ENCODE peak calls at places on chromosome 20, in five cellular contexts. U is HCT116, G is right lobe of liver, E is stomach, R is left lung. N is an unnamed sample.

GRCh38 chr20:53343433-53343832 is 250.2 kb downstream of the ZNF217 start:
- DNase-seq in U (no peak), G (no peak), E (peak; percentile 91), R (no peak), N (no peak)

GRCh38 chr20:57031867-57032355 is 234.5 kb downstream of the BMP7 start:
- DNase-seq in U (no peak), G (no peak), E (no peak), R (no peak), N (no peak)

GRCh38 chr20:52649727-52650126 is 322.4 kb upstream of the TSHZ2 start:
- DNase-seq in U (no peak), G (no peak), E (no peak), R (no peak), N (no peak)

GRCh38 chr20:33861458-33861857 is 50.3 kb downstream of the CHMP4B start:
- DNase-seq in U (no peak), G (no peak), E (no peak), R (no peak), N (no peak)

GRCh38 chr20:47809161-47809560 is 23.9 kb upstream of the SULF2 start:
- DNase-seq in U (no peak), G (no peak), E (no peak), R (no peak), N (no peak)

GRCh38 chr20:47360207-47360488 is 3.6 kb upstream of the ZMYND8 start:
- DNase-seq in U (no peak), G (peak; percentile 46), E (peak; percentile 54), R (no peak), N (peak; percentile 85)

GRCh38 chr20:38601216-38602184 is at the start of gene ARHGAP40:
- DNase-seq in U (peak; percentile 42), G (no peak), E (peak; percentile 51), R (peak; percentile 79), N (peak; percentile 84)

GRCh38 chr20:49420811-49421295 is 61.6 kb downstream of the KCNB1 start:
- DNase-seq in U (no peak), G (no peak), E (no peak), R (no peak), N (no peak)

GRCh38 chr20:63092660-63093215 is 86.0 kb upstream of the BHLHE23 start:
- DNase-seq in U (no peak), G (peak; percentile 5), E (no peak), R (peak; percentile 57), N (peak; percentile 49)

GRCh38 chr20:2838847-2839671 is 1.4 kb downstream of the PCED1A start:
- DNase-seq in U (no peak), G (no peak), E (no peak), R (no peak), N (no peak)

GRCh38 chr20:14451458-14451857 is 114.0 kb upstream of the FLRT3 start:
- DNase-seq in U (no peak), G (no peak), E (no peak), R (no peak), N (no peak)

GRCh38 chr20:32485770-32486248 is 99.3 kb downstream of the NOL4L start:
- DNase-seq in U (no peak), G (no peak), E (no peak), R (peak; percentile 2), N (peak; percentile 38)

GRCh38 chr20:5553194-5553815 is 196.9 kb upstream of the SHLD1 start:
- DNase-seq in U (no peak), G (no peak), E (no peak), R (no peak), N (no peak)

GRCh38 chr20:61585764-61586163 is 333.7 kb downstream of the CDH4 start:
- DNase-seq in U (no peak), G (no peak), E (no peak), R (no peak), N (no peak)

GRCh38 chr20:32737371-32738223 is 5.7 kb downstream of the COMMD7 start:
- DNase-seq in U (no peak), G (no peak), E (no peak), R (no peak), N (no peak)

GRCh38 chr20:57662028-57662312 is 41.7 kb upstream of the ZBP1 start:
- DNase-seq in U (no peak), G (peak; percentile 11), E (peak; percentile 19), R (no peak), N (peak; percentile 22)

GRCh38 chr20:24134284-24134683 is 145.7 kb upstream of the GGTLC1 start:
- DNase-seq in U (no peak), G (no peak), E (no peak), R (no peak), N (peak; percentile 14)

GRCh38 chr20:33604991-33605370 is 57.1 kb upstream of the C20orf144 start:
- DNase-seq in U (no peak), G (no peak), E (no peak), R (no peak), N (no peak)

GRCh38 chr20:6104493-6105188 is 18.2 kb downstream of the FERMT1 start:
- DNase-seq in U (no peak), G (no peak), E (no peak), R (no peak), N (no peak)

GRCh38 chr20:41052742-41053419 is 24.3 kb downstream of the TOP1 start:
- DNase-seq in U (no peak), G (no peak), E (no peak), R (no peak), N (no peak)

GRCh38 chr20:13249118-13249859 is 28.2 kb downstream of the ISM1 start:
- DNase-seq in U (no peak), G (no peak), E (no peak), R (no peak), N (no peak)

GRCh38 chr20:63572788-63573738 is 976 bp downstream of the HELZ2 start:
- DNase-seq in U (no peak), G (no peak), E (no peak), R (no peak), N (no peak)

GRCh38 chr20:44006578-44006977 is 91.9 kb downstream of the TOX2 start:
- DNase-seq in U (no peak), G (no peak), E (no peak), R (no peak), N (peak; percentile 53)

GRCh38 chr20:32485126-32485769 is 99.9 kb downstream of the NOL4L start:
- DNase-seq in U (peak; percentile 34), G (peak; percentile 73), E (peak; percentile 76), R (peak; percentile 79), N (peak; percentile 87)

GRCh38 chr20:49030954-49031619 is 15.0 kb upstream of the CSE1L start:
- DNase-seq in U (no peak), G (no peak), E (no peak), R (no peak), N (peak; percentile 28)

GRCh38 chr20:48621256-48622078 is 206.3 kb downstream of the PREX1 start:
- DNase-seq in U (no peak), G (peak; percentile 20), E (no peak), R (peak; percentile 73), N (no peak)

GRCh38 chr20:14245368-14245970 is 91.9 kb downstream of the FLRT3 start:
- DNase-seq in U (no peak), G (no peak), E (no peak), R (no peak), N (no peak)

GRCh38 chr20:6942266-6942665 is 174.8 kb downstream of the BMP2 start:
- DNase-seq in U (no peak), G (no peak), E (no peak), R (no peak), N (no peak)

GRCh38 chr20:62892348-62893304 is 31.0 kb upstream of the TCFL5 start:
- DNase-seq in U (no peak), G (no peak), E (no peak), R (no peak), N (no peak)

GRCh38 chr20:9989066-9989724 is 45.6 kb upstream of the ANKEF1 start:
- DNase-seq in U (no peak), G (no peak), E (no peak), R (no peak), N (no peak)

GRCh38 chr20:9555781-9556180 is 41.4 kb downstream of the LAMP5 start:
- DNase-seq in U (no peak), G (no peak), E (no peak), R (no peak), N (no peak)

GRCh38 chr20:17570347-17571152 is 675 bp downstream of the DSTN start:
- DNase-seq in U (peak; percentile 15), G (no peak), E (peak; percentile 58), R (no peak), N (peak; percentile 62)
- TF ChIP-seq CTCF in U (no peak), G (no peak), E (no peak), R (no peak), N (no peak)

DNA sequence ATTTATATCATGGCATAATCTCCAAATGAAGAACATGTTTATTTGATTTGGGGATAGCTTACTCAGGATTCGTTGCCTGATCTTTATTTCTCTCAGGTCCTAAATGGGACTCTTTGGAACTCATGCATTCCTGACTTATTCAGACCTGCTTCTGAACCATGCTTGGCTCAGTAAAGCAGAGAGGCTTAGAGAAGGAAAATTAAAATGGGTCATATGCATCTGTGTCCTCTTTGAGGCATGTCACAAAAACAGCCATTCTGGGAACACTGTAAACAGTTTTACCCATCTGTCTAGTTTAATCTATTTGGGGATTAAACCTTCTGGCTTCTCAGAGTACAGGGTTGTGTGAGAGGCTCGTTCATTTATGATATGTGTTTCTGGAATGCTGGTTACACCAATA is 1017.3 kb downstream of the KIF16B start:
- DNase-seq in U (no peak), G (no peak), E (no peak), R (no peak), N (no peak)
- H3K9me3 ChIP-seq in U (peaks cover 16% of the 10 kb centered on the region), G (peaks cover 4% of the 10 kb centered on the region), E (peaks cover 25% of the 10 kb centered on the region), R (no peaks in the 10 kb centered on the region), N (peaks cover 13% of the 10 kb centered on the region)

DNA sequence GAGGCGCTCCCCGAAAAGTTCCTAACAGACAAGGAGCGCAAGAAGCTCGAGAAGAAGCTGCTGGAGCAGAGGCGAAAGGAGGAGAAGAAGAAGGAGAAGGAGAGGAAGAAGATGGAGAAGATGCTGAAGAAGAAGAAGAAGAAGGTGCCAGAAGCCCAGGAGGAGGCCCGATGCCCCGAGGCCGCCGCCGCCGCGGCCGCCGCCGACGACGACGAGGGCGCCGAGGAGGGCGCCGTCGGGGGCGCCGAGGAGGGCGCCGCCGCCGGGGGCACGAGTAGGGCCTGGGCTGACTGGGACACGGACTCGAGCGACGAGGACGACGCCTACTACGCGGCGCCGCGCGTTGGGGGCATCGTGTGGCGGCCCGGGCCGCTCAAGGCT is 37.5 kb downstream of the GNAS start:
- DNase-seq in U (no peak), G (no peak), E (no peak), R (no peak), N (no peak)
- H3K4me3 ChIP-seq in U (peak overlapping the region; percentile 52), G (peak overlapping the region; percentile 44), E (peak overlapping the region; percentile 68), R (peak overlapping the region; percentile 72), N (peak overlapping the region; percentile 98)

DNA sequence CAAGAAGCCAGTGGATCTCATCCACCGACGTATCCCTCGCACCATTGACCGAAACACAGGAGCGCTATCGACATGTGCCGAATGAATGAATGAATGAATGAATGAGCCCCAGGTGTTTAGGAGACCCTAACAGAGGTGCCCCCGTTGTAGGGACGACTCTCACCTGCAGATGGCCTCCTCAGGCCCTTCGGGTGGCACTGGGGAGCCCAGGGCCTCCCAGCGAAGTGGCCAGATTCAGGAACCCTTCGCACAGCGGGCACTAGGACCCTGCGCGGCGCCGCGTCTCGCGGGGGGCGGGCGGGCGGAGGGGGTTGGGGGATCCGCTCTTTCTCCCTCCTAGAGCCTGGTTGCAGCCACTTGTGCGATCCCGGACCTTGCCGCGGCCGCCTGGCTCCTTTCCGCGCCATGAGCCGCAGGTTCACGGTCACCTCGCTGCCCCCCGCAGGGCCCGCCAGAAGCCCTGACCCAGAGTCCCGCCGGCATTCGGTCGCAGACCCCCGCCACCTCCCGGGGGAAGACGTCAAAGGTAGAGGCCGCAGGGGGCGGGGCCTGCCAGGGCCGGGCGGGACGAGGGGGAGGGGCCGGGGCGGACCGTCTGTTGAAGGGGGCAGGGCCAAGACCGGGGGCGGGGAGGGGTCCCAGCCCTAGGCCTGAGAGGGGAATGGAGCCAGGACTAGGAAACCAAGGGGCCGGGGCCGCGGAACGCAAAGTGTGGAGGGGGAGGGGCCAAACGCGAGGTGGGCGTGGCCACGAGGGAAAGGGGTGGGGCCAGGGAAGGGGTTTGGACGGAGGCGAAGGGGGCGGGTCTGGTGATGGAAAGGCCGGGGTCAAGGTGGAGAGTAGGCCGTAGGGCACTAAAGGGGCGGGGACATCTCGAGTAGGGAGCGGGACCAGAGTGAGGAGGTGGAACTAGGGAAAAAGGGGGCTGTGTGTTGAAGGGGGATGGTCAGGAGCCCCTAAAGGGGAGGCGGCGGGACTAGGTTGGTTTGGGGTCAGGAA is 7.4 kb upstream of the SLC12A5 start:
- DNase-seq in U (no peak), G (peak; percentile 50), E (peak; percentile 39), R (peak; percentile 85), N (peak; percentile 87)
- TF ChIP-seq CTCF in U (no peak), G (no peak), E (no peak), R (no peak), N (no peak)

N was measured in Caco-2.